ENCODE peak calls at places on chromosomes 7 and 10, in nine cellular contexts. J is activated T-cell treated with anti-CD3 and anti-CD28 coated beads, Interleukin-2, amount 50 U/mL, for 72 hours; N is fibroblast of the conjunctiva; U is Right ventricle myocardium superior; K is head of caudate nucleus; Z is iPS-NIHi11; C is GM10248; E is stimulated activated CD4-positive, alpha-beta T cell treated with anti-CD3 and anti-CD28 coated beads, Interleukin-1b, Interleukin-23, amount 100 ng/mL, for 1 hour; F is aorta. A is an unnamed sample.

GRCh38 chr7:93044147-93044810 is 73.5 kb downstream of the SAMD9 start:
- DNase-seq in J (no peak), N (peak), U (no peak), K (no peak), Z (peak), C (no peak), E (no peak), F (no peak), A (no peak)

GRCh38 chr7:28408105-28408973 is 4.0 kb upstream of the CREB5 start:
- DNase-seq in J (no peak), N (no peak), U (peak), K (peak), Z (peak), C (peak), E (no peak), F (peak), A (no peak)

GRCh38 chr7:10790910-10791309 is 182.8 kb upstream of the PHF14 start:
- DNase-seq in J (no peak), N (no peak), U (no peak), K (no peak), Z (no peak), C (no peak), E (no peak), F (no peak), A (no peak)

GRCh38 chr7:43577485-43577951 is 5.4 kb upstream of the STK17A start:
- DNase-seq in J (no peak), N (no peak), U (no peak), K (no peak), Z (no peak), C (no peak), E (no peak), F (no peak), A (no peak)

GRCh38 chr7:129468087-129468486 is 33.9 kb downstream of the STRIP2 start:
- DNase-seq in J (no peak), N (no peak), U (no peak), K (no peak), Z (no peak), C (no peak), E (no peak), F (no peak), A (no peak)

GRCh38 chr10:17229717-17229966 is 1.6 kb downstream of the VIM start:
- DNase-seq in J (no peak), N (no peak), U (no peak), K (no peak), Z (no peak), C (no peak), E (no peak), F (no peak), A (no peak)

GRCh38 chr10:68251146-68251545 is 19.2 kb upstream of the ATOH7 start:
- DNase-seq in J (no peak), N (no peak), U (no peak), K (no peak), Z (peak), C (no peak), E (no peak), F (no peak), A (no peak)

GRCh38 chr10:11143240-11143639 is 125.6 kb downstream of the CELF2 start:
- DNase-seq in J (no peak), N (no peak), U (no peak), K (no peak), Z (no peak), C (no peak), E (no peak), F (no peak), A (no peak)

GRCh38 chr10:63515002-63515763 is 6.0 kb upstream of the REEP3 start:
- DNase-seq in J (no peak), N (no peak), U (no peak), K (no peak), Z (peak), C (no peak), E (no peak), F (no peak), A (no peak)

GRCh38 chr7:1310936-1311335 is 78.3 kb downstream of the UNCX start:
- DNase-seq in J (no peak), N (no peak), U (no peak), K (no peak), Z (no peak), C (no peak), E (no peak), F (no peak), A (no peak)

GRCh38 chr10:100741386-100742066 is 3.9 kb upstream of the PAX2 start:
- DNase-seq in J (no peak), N (no peak), U (no peak), K (no peak), Z (no peak), C (no peak), E (no peak), F (no peak), A (no peak)

GRCh38 chr7:1663243-1663642 is 6.8 kb upstream of the ELFN1 start:
- DNase-seq in J (no peak), N (no peak), U (peak), K (no peak), Z (peak), C (no peak), E (no peak), F (peak), A (no peak)

GRCh38 chr7:113730309-113730955 is 188.4 kb downstream of the PPP1R3A start:
- DNase-seq in J (no peak), N (no peak), U (no peak), K (no peak), Z (no peak), C (no peak), E (no peak), F (no peak), A (no peak)

GRCh38 chr10:110074986-110075664 is 67.3 kb downstream of the ADD3 start:
- DNase-seq in J (no peak), N (peak), U (no peak), K (no peak), Z (no peak), C (no peak), E (no peak), F (no peak), A (peak)

GRCh38 chr7:14761506-14762296 is 140.8 kb downstream of the DGKB start:
- DNase-seq in J (no peak), N (peak), U (peak), K (peak), Z (no peak), C (no peak), E (no peak), F (no peak), A (peak)

GRCh38 chr10:116771101-116771705 is 28.8 kb upstream of the HSPA12A start:
- DNase-seq in J (no peak), N (peak), U (peak), K (no peak), Z (no peak), C (no peak), E (no peak), F (no peak), A (no peak)

GRCh38 chr7:30255096-30255769 is 29.2 kb upstream of the ZNRF2 start:
- DNase-seq in J (no peak), N (no peak), U (no peak), K (no peak), Z (no peak), C (no peak), E (no peak), F (no peak), A (no peak)

GRCh38 chr7:154827007-154827406 is 175.9 kb downstream of the PAXIP1 start:
- DNase-seq in J (no peak), N (no peak), U (no peak), K (no peak), Z (no peak), C (no peak), E (no peak), F (no peak), A (no peak)

GRCh38 chr10:47311193-47311899 is 10.9 kb upstream of the GDF2 start:
- DNase-seq in J (peak), N (no peak), U (no peak), K (no peak), Z (no peak), C (no peak), E (peak), F (no peak), A (no peak)

GRCh38 chr10:60433684-60434083 is 44.0 kb upstream of the ANK3 start:
- DNase-seq in J (no peak), N (peak), U (no peak), K (no peak), Z (no peak), C (no peak), E (no peak), F (no peak), A (peak)

GRCh38 chr10:131792011-131792651 is 108.7 kb upstream of the PPP2R2D start:
- DNase-seq in J (no peak), N (no peak), U (no peak), K (no peak), Z (no peak), C (no peak), E (no peak), F (peak), A (no peak)

GRCh38 chr10:48457949-48458661 is 146.8 kb downstream of the ARHGAP22 start:
- DNase-seq in J (no peak), N (no peak), U (no peak), K (no peak), Z (no peak), C (no peak), E (no peak), F (peak), A (no peak)

GRCh38 chr7:143519411-143520131 is 41.9 kb downstream of the TAS2R41 start:
- DNase-seq in J (no peak), N (peak), U (no peak), K (no peak), Z (no peak), C (no peak), E (no peak), F (no peak), A (peak)

GRCh38 chr10:52004342-52004949 is 305.1 kb upstream of the CSTF2T start:
- DNase-seq in J (no peak), N (peak), U (no peak), K (no peak), Z (peak), C (peak), E (no peak), F (no peak), A (peak)

GRCh38 chr10:49058341-49059255 is 56.7 kb downstream of the VSTM4 start:
- DNase-seq in J (no peak), N (no peak), U (no peak), K (no peak), Z (no peak), C (no peak), E (no peak), F (no peak), A (no peak)

GRCh38 chr7:26332698-26333097 is 41.0 kb downstream of the SNX10 start:
- DNase-seq in J (no peak), N (no peak), U (no peak), K (no peak), Z (no peak), C (no peak), E (no peak), F (no peak), A (no peak)

GRCh38 chr10:78960316-78960800 is 108.4 kb upstream of the ZMIZ1 start:
- DNase-seq in J (no peak), N (peak), U (peak), K (peak), Z (no peak), C (no peak), E (no peak), F (peak), A (no peak)

GRCh38 chr10:102247724-102248123 is 2.4 kb downstream of the GBF1 start:
- DNase-seq in J (no peak), N (no peak), U (no peak), K (no peak), Z (no peak), C (no peak), E (no peak), F (no peak), A (no peak)

GRCh38 chr10:9875353-9875752 is 1142.3 kb upstream of the CELF2 start:
- DNase-seq in J (no peak), N (no peak), U (no peak), K (no peak), Z (no peak), C (no peak), E (no peak), F (no peak), A (no peak)